ENCODE peak calls at places on chromosomes 11 and 22, in four cellular contexts. Z is H1, O is K562, W is HepG2. B is an unnamed sample. For H3K9me3, the result is how much of the 10 kb centered on the place peaks cover.

GRCh38 chr11:115264278-115264677 is 239.9 kb downstream of the CADM1 start:
- DNase-seq in Z (no peak), O (no peak), W (no peak), B (no peak)

GRCh38 chr11:82995754-82996398 is 75.8 kb downstream of the RAB30 start:
- DNase-seq in Z (no peak), O (no peak), W (no peak), B (no peak)

GRCh38 chr11:126431401-126432064 is 76.0 kb downstream of the ST3GAL4 start:
- DNase-seq in Z (no peak), O (no peak), W (peak), B (no peak)

GRCh38 chr11:47308050-47308823 is 38.3 kb downstream of the MADD start:
- DNase-seq in Z (no peak), O (no peak), W (no peak), B (no peak)

GRCh38 chr11:18780329-18780728 is 11.3 kb downstream of the PTPN5 start:
- DNase-seq in Z (no peak), O (no peak), W (no peak), B (no peak)

GRCh38 chr11:44813401-44813800 is 86.6 kb downstream of the TSPAN18 start:
- DNase-seq in Z (no peak), O (no peak), W (no peak), B (no peak)

GRCh38 chr11:12715131-12715530 is 40.9 kb downstream of the TEAD1 start:
- DNase-seq in Z (peak), O (no peak), W (no peak), B (no peak)

GRCh38 chr11:118064956-118065355 is 11.9 kb upstream of the TMPRSS4 start:
- DNase-seq in Z (no peak), O (no peak), W (no peak), B (no peak)

GRCh38 chr22:36384766-36385400 is 2.9 kb downstream of the MYH9 start:
- DNase-seq in Z (no peak), O (no peak), W (no peak), B (no peak)

GRCh38 chr22:23912293-23912903 is 18.2 kb downstream of the MIF start:
- DNase-seq in Z (no peak), O (no peak), W (no peak), B (no peak)

GRCh38 chr11:43243901-43244300 is 67.9 kb upstream of the API5 start:
- DNase-seq in Z (no peak), O (no peak), W (no peak), B (no peak)

GRCh38 chr11:117178210-117179034 is at the start of gene SIDT2:
- DNase-seq in Z (peak), O (peak), W (peak), B (peak)

GRCh38 chr11:64035581-64035980 is at the start of gene FLRT1:
- DNase-seq in Z (no peak), O (no peak), W (no peak), B (no peak)

GRCh38 chr11:104873252-104873651 is 25.0 kb downstream of the CASP12 start:
- DNase-seq in Z (no peak), O (peak), W (no peak), B (no peak)

GRCh38 chr11:118175600-118176399 is 639 bp downstream of the SCN2B start:
- DNase-seq in Z (peak), O (no peak), W (no peak), B (no peak)

GRCh38 chr11:4626207-4627105 is 10.8 kb upstream of the OR51D1 start:
- DNase-seq in Z (peak), O (peak), W (peak), B (peak)

GRCh38 chr22:46392137-46392844 is 56.8 kb downstream of the TRMU start:
- DNase-seq in Z (no peak), O (no peak), W (no peak), B (no peak)

GRCh38 chr22:47106806-47107205 is 344.4 kb downstream of the TBC1D22A start:
- DNase-seq in Z (no peak), O (no peak), W (no peak), B (no peak)

GRCh38 chr11:643849-644738 is 7.0 kb downstream of the DRD4 start:
- DNase-seq in Z (no peak), O (no peak), W (no peak), B (no peak)

GRCh38 chr11:645536-645935 is 8.5 kb downstream of the DRD4 start:
- DNase-seq in Z (no peak), O (no peak), W (no peak), B (no peak)

GRCh38 chr11:650482-650881 is 13.4 kb downstream of the DRD4 start:
- DNase-seq in Z (no peak), O (no peak), W (no peak), B (no peak)

GRCh38 chr11:643366-643765 is 6.3 kb downstream of the DRD4 start:
- DNase-seq in Z (no peak), O (no peak), W (no peak), B (no peak)

GRCh38 chr11:646214-646613 is 9.1 kb downstream of the DRD4 start:
- DNase-seq in Z (no peak), O (no peak), W (no peak), B (no peak)
- H3K27ac ChIP-seq in Z (no peak), O (no peak), W (no peak), B (no peak)

GRCh38 chr11:131975624-131976420 is 605.4 kb downstream of the NTM start:
- DNase-seq in Z (no peak), O (no peak), W (no peak), B (no peak)
- TF ChIP-seq FOSL1 in Z (no peak), O (no peak), W (no peak), B (no peak)

GRCh38 chr22:48844096-48844675 is 983.5 kb downstream of the BRD1 start:
- DNase-seq in Z (no peak), O (no peak), W (no peak), B (no peak)
- H3K9me3 ChIP-seq in Z (under half), O (under half), W (under half), B (under half)

GRCh38 chr11:122696662-122697061 is 41.1 kb downstream of the UBASH3B start:
- DNase-seq in Z (no peak), O (peak), W (no peak), B (no peak)

GRCh38 chr11:122692444-122692843 is 36.9 kb downstream of the UBASH3B start:
- DNase-seq in Z (no peak), O (no peak), W (no peak), B (no peak)

GRCh38 chr11:122697636-122698167 is 42.2 kb downstream of the UBASH3B start:
- DNase-seq in Z (no peak), O (no peak), W (no peak), B (no peak)

GRCh38 chr11:122698390-122698789 is 42.9 kb downstream of the UBASH3B start:
- DNase-seq in Z (no peak), O (no peak), W (no peak), B (no peak)

GRCh38 chr11:122695076-122695620 is 39.6 kb downstream of the UBASH3B start:
- DNase-seq in Z (no peak), O (no peak), W (no peak), B (no peak)
- H3K27ac ChIP-seq in Z (no peak), O (no peak), W (no peak), B (no peak)

GRCh38 chr11:27253200-27253599 is 109.8 kb downstream of the CCDC34 start:
- DNase-seq in Z (no peak), O (no peak), W (no peak), B (no peak)

GRCh38 chr11:27250867-27251266 is 112.1 kb downstream of the CCDC34 start:
- DNase-seq in Z (no peak), O (no peak), W (no peak), B (no peak)

GRCh38 chr11:27254744-27255446 is 108.1 kb downstream of the CCDC34 start:
- DNase-seq in Z (no peak), O (no peak), W (no peak), B (no peak)

GRCh38 chr11:27255447-27255828 is 107.6 kb downstream of the CCDC34 start:
- DNase-seq in Z (no peak), O (no peak), W (no peak), B (no peak)
- TF ChIP-seq FOSL1 in Z (no peak), O (no peak), W (no peak), B (no peak)

DNA sequence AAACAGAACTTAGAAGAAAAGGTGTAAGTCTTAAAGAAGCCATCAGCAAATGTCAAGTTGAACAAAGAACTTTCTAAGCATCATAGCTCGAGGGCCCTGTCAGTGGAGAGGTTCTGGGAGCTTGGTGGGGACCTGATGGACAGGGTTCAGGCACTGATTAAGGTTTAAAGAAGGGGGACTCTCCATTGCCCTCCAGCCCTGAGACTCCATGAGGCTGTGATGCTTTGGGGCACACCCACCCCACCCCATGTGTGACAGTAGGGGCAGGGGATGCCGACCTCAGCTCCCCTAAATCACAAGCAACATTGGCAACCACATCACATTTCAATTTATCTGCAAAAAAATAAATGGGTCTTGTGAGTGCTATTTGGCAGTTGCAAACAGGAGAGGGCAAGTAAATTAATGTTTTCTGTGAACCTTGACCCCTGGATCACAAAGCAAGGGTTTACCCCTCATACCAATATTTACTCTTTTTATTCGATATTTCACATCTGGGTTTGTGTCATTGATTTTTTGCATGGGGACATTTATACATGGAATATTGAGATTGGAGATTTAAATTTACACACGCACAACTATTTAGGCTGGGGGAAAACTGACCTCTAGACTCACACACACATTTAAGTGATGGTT is 37.1 kb upstream of the ANO1 start:
- DNase-seq in Z (no peak), O (no peak), W (no peak), B (no peak)
- H3K9me3 ChIP-seq in Z (under half), O (under half), W (under half), B (under half)

GRCh38 chr11:57335023-57335342 is 709 bp downstream of the SSRP1 start:
- DNase-seq in Z (no peak), O (no peak), W (no peak), B (no peak)
- H3K27ac ChIP-seq in Z (peak), O (peak), W (peak), B (peak)

GRCh38 chr22:26072611-26073010 is 96.7 kb upstream of the SEZ6L start:
- DNase-seq in Z (no peak), O (no peak), W (no peak), B (no peak)
- TF ChIP-seq FOSL1 in Z (no peak), O (no peak), W (no peak), B (no peak)

B was measured in HCT116.